ENCODE peak calls at places on chromosomes 2 and 18, in six cellular contexts. One of them, this sample, is unnamed.

GRCh38 chr2:201182650-201183372 is at the start of gene CASP10:
- DNase-seq in ovary: no peak
- DNase-seq in adipocyte: peak; percentile 24
- DNase-seq in Panc1: no peak
- DNase-seq in CD8-positive, alpha-beta T cell: peak; percentile 18
- DNase-seq in fibroblast of lung: peak; percentile 19
- DNase-seq in this sample: no peak

GRCh38 chr2:127853667-127854066 is 4.3 kb downstream of the POLR2D start:
- DNase-seq in fibroblast of lung: no peak
- DNase-seq in Panc1: no peak
- DNase-seq in adipocyte: no peak
- DNase-seq in CD8-positive, alpha-beta T cell: no peak
- DNase-seq in ovary: no peak
- DNase-seq in this sample: no peak

GRCh38 chr2:113167115-113167932 is 6.4 kb upstream of the PSD4 start:
- DNase-seq in fibroblast of lung: no peak
- DNase-seq in ovary: peak; percentile 24
- DNase-seq in adipocyte: peak; percentile 9
- DNase-seq in CD8-positive, alpha-beta T cell: no peak
- DNase-seq in Panc1: no peak
- DNase-seq in this sample: peak; percentile 67

GRCh38 chr2:148922776-148923175 is 47.7 kb downstream of the KIF5C start:
- DNase-seq in fibroblast of lung: no peak
- DNase-seq in ovary: no peak
- DNase-seq in adipocyte: no peak
- DNase-seq in Panc1: no peak
- DNase-seq in CD8-positive, alpha-beta T cell: no peak
- DNase-seq in this sample: no peak

GRCh38 chr2:10629819-10630532 is 59.8 kb downstream of the NOL10 start:
- DNase-seq in fibroblast of lung: no peak
- DNase-seq in adipocyte: no peak
- DNase-seq in ovary: no peak
- DNase-seq in Panc1: no peak
- DNase-seq in CD8-positive, alpha-beta T cell: no peak
- DNase-seq in this sample: no peak

GRCh38 chr18:9614401-9615279 is at the start of gene PPP4R1:
- DNase-seq in adipocyte: peak; percentile 89
- DNase-seq in CD8-positive, alpha-beta T cell: peak; percentile 57
- DNase-seq in ovary: peak; percentile 77
- DNase-seq in Panc1: no peak
- DNase-seq in fibroblast of lung: peak; percentile 72
- DNase-seq in this sample: peak; percentile 88

GRCh38 chr2:33264766-33265165 is 211.7 kb upstream of the RASGRP3 start:
- DNase-seq in adipocyte: peak; percentile 21
- DNase-seq in ovary: no peak
- DNase-seq in Panc1: no peak
- DNase-seq in CD8-positive, alpha-beta T cell: no peak
- DNase-seq in fibroblast of lung: peak; percentile 55
- DNase-seq in this sample: no peak

GRCh38 chr2:24885221-24886113 is 34.6 kb downstream of the ADCY3 start:
- DNase-seq in adipocyte: no peak
- DNase-seq in fibroblast of lung: no peak
- DNase-seq in CD8-positive, alpha-beta T cell: no peak
- DNase-seq in Panc1: no peak
- DNase-seq in ovary: no peak
- DNase-seq in this sample: no peak

GRCh38 chr2:222310747-222311320 is 12.0 kb upstream of the PAX3 start:
- DNase-seq in CD8-positive, alpha-beta T cell: no peak
- DNase-seq in fibroblast of lung: no peak
- DNase-seq in ovary: no peak
- DNase-seq in adipocyte: no peak
- DNase-seq in Panc1: no peak
- DNase-seq in this sample: no peak

GRCh38 chr2:240686460-240686859 is 3.8 kb upstream of the AQP12B start:
- DNase-seq in fibroblast of lung: no peak
- DNase-seq in adipocyte: no peak
- DNase-seq in ovary: no peak
- DNase-seq in Panc1: no peak
- DNase-seq in CD8-positive, alpha-beta T cell: no peak
- DNase-seq in this sample: no peak

GRCh38 chr2:200301953-200302628 is 4.4 kb upstream of the SPATS2L start:
- DNase-seq in Panc1: no peak
- DNase-seq in fibroblast of lung: peak; percentile 58
- DNase-seq in ovary: no peak
- DNase-seq in CD8-positive, alpha-beta T cell: no peak
- DNase-seq in adipocyte: no peak
- DNase-seq in this sample: no peak

GRCh38 chr2:191795711-191796110 is 51.2 kb downstream of the CAVIN2 start:
- DNase-seq in fibroblast of lung: no peak
- DNase-seq in Panc1: no peak
- DNase-seq in CD8-positive, alpha-beta T cell: no peak
- DNase-seq in ovary: no peak
- DNase-seq in adipocyte: no peak
- DNase-seq in this sample: no peak

GRCh38 chr2:120559401-120559800 is 176.3 kb upstream of the GLI2 start:
- DNase-seq in ovary: no peak
- DNase-seq in Panc1: no peak
- DNase-seq in adipocyte: peak; percentile 95
- DNase-seq in fibroblast of lung: peak; percentile 100
- DNase-seq in CD8-positive, alpha-beta T cell: no peak
- DNase-seq in this sample: no peak

GRCh38 chr2:175111200-175111657 is 56.8 kb downstream of the ATF2 start:
- DNase-seq in Panc1: peak; percentile 22
- DNase-seq in CD8-positive, alpha-beta T cell: no peak
- DNase-seq in adipocyte: peak; percentile 78
- DNase-seq in fibroblast of lung: peak; percentile 39
- DNase-seq in ovary: no peak
- DNase-seq in this sample: no peak

DNA sequence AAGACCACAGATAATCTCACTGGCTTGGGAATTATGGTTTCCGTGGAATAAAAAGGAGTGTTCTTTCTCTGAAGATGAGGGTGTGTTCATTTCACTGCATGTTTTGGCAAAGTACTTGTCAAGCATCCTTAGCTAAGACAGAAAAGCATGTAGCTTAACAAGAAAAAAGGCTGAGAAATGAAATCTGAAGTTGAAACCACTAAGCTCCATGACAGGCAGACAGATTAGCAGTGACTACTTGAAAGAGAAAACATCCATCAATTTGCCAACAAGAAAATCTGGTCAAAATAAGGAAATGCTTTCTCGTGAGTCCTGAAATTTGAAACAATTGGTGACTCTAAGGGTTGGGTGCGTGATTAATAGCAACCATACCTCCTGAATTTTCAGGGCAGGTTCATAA is 20.5 kb upstream of the DSG3 start:
- DNase-seq in CD8-positive, alpha-beta T cell: no peak
- DNase-seq in Panc1: no peak
- DNase-seq in adipocyte: no peak
- DNase-seq in ovary: no peak
- DNase-seq in fibroblast of lung: no peak
- DNase-seq in this sample: no peak
- H3K36me3 ChIP-seq in CD8-positive, alpha-beta T cell: no peaks in the 10 kb centered on the region
- H3K36me3 ChIP-seq in Panc1: no peaks in the 10 kb centered on the region
- H3K36me3 ChIP-seq in adipocyte: no peaks in the 10 kb centered on the region
- H3K36me3 ChIP-seq in ovary: no peaks in the 10 kb centered on the region
- H3K36me3 ChIP-seq in fibroblast of lung: no peaks in the 10 kb centered on the region
- H3K36me3 ChIP-seq in this sample: no peaks in the 10 kb centered on the region

DNA sequence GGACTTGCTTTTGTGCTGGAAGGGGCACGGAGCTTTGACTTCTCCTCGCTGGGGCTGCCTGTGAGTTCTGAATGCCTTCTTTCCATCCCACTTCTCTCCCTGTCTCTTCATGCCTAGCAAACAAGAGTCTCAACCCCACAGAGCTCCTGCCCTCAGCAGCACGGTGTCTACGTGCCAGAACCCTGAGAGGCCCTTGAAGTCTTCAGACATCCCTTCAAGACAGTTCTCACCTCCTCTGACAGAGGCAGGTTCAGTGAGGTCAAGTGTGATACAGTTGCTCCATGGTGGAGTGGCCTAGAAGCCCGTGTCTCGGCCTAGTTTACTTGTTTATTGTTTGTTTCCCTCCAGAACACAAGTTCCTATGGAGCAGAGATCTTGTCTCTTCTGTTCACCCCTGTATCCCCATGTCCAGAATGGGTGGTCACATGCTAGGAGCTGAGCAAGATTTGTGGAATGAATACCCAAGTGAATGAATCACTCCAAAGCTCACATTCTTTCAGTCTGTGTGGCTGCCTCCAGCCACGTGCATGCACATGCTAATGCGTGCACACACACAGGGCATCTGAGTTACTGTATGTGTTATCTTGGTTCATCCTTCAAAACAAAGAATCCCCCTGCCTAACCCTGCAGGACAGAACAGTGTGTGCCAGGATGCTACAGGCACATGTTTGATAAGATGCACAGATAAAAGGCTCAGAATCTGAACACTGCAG is 391.7 kb downstream of the NBAS start:
- DNase-seq in adipocyte: peak; percentile 92
- DNase-seq in Panc1: peak; percentile 13
- DNase-seq in ovary: no peak
- DNase-seq in CD8-positive, alpha-beta T cell: no peak
- DNase-seq in fibroblast of lung: peak; percentile 98
- DNase-seq in this sample: no peak
- H3K4me3 ChIP-seq in adipocyte: peak overlapping the region; percentile 51
- H3K4me3 ChIP-seq in Panc1: no peak overlapping the region
- H3K4me3 ChIP-seq in ovary: no peak overlapping the region
- H3K4me3 ChIP-seq in CD8-positive, alpha-beta T cell: no peak overlapping the region
- H3K4me3 ChIP-seq in fibroblast of lung: no peak overlapping the region
- H3K4me3 ChIP-seq in this sample: no peak overlapping the region

GRCh38 chr18:48927286-48928080 is 23.3 kb downstream of the SMAD7 start:
- DNase-seq in fibroblast of lung: no peak
- DNase-seq in CD8-positive, alpha-beta T cell: no peak
- DNase-seq in Panc1: no peak
- DNase-seq in ovary: no peak
- DNase-seq in adipocyte: no peak
- DNase-seq in this sample: peak; percentile 71

GRCh38 chr18:48926420-48926857 is 24.3 kb downstream of the SMAD7 start:
- DNase-seq in Panc1: no peak
- DNase-seq in fibroblast of lung: no peak
- DNase-seq in CD8-positive, alpha-beta T cell: no peak
- DNase-seq in ovary: no peak
- DNase-seq in adipocyte: no peak
- DNase-seq in this sample: no peak

GRCh38 chr18:48923746-48924580 is 26.8 kb downstream of the SMAD7 start:
- DNase-seq in CD8-positive, alpha-beta T cell: no peak
- DNase-seq in fibroblast of lung: peak; percentile 71
- DNase-seq in ovary: no peak
- DNase-seq in adipocyte: peak; percentile 52
- DNase-seq in Panc1: no peak
- DNase-seq in this sample: no peak

GRCh38 chr18:48922801-48923730 is 27.7 kb downstream of the SMAD7 start:
- DNase-seq in fibroblast of lung: peak; percentile 97
- DNase-seq in Panc1: no peak
- DNase-seq in adipocyte: peak; percentile 87
- DNase-seq in CD8-positive, alpha-beta T cell: no peak
- DNase-seq in ovary: no peak
- DNase-seq in this sample: peak; percentile 88

DNA sequence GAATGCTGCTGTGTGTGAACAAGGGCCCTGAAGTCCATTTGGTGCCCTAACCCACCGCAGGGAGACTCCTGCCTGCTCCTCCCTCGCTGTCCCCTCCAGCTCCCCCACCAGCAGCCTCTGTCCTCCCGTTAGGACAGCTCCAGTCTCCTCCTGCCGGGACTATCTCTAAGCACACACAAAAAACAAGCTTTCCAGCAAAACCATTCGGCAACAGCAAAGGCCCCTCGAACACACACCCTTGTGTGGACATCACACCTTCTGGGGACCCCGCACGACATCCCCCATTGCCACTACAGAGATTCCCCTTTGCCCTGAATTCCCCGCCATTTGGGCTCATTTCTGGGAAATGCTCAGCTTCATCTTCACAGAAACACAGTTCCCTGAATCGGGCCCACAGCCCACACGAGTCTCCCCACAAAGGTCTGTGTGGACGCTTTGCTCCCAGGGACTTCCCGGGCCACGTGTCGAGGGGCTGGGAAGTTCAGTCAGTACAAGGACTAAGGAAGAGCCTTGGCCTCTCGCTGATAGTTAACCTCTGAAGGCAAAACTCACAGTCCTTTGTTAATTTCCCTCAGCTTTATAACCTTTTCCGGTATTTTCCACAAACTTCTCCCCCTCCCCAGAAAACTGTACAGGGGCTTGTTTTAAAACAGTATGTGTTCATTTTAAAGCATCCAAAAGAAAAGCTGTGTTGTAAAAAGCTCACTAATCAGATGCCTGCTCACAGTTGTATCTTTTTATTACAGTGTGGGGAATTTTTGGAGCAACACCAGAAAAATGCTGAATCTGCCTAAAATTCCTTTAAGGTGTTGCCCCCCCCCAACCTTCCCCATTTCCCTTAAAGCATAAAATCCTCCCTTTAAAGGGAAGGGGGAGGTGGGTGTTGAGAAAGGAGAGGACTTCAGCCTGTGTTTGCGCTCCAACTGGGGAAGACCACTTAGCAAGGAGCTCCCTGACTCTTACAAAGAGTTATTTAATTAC is 25.9 kb downstream of the SMAD7 start:
- DNase-seq in Panc1: no peak
- DNase-seq in fibroblast of lung: no peak
- DNase-seq in ovary: no peak
- DNase-seq in CD8-positive, alpha-beta T cell: no peak
- DNase-seq in adipocyte: no peak
- DNase-seq in this sample: no peak
- H3K36me3 ChIP-seq in Panc1: no peaks in the 10 kb centered on the region
- H3K36me3 ChIP-seq in fibroblast of lung: peaks cover 6% of the 10 kb centered on the region
- H3K36me3 ChIP-seq in ovary: no peaks in the 10 kb centered on the region
- H3K36me3 ChIP-seq in CD8-positive, alpha-beta T cell: peaks cover 3% of the 10 kb centered on the region
- H3K36me3 ChIP-seq in adipocyte: peaks cover 16% of the 10 kb centered on the region
- H3K36me3 ChIP-seq in this sample: peaks cover 1% of the 10 kb centered on the region

GRCh38 chr2:58239243-58239642 is 1.9 kb downstream of the FANCL start:
- DNase-seq in fibroblast of lung: no peak
- DNase-seq in ovary: no peak
- DNase-seq in CD8-positive, alpha-beta T cell: no peak
- DNase-seq in Panc1: no peak
- DNase-seq in adipocyte: no peak
- DNase-seq in this sample: no peak
- H3K4me3 ChIP-seq in fibroblast of lung: no peak overlapping the region
- H3K4me3 ChIP-seq in ovary: no peak overlapping the region
- H3K4me3 ChIP-seq in CD8-positive, alpha-beta T cell: no peak overlapping the region
- H3K4me3 ChIP-seq in Panc1: no peak overlapping the region
- H3K4me3 ChIP-seq in adipocyte: no peak overlapping the region
- H3K4me3 ChIP-seq in this sample: no peak overlapping the region

GRCh38 chr2:186664644-186665043 is 29.2 kb upstream of the FAM171B start:
- DNase-seq in Panc1: no peak
- DNase-seq in ovary: no peak
- DNase-seq in CD8-positive, alpha-beta T cell: no peak
- DNase-seq in adipocyte: no peak
- DNase-seq in fibroblast of lung: no peak
- DNase-seq in this sample: no peak
- H3K36me3 ChIP-seq in Panc1: peaks cover 67% of the 10 kb centered on the region
- H3K36me3 ChIP-seq in ovary: no peaks in the 10 kb centered on the region
- H3K36me3 ChIP-seq in CD8-positive, alpha-beta T cell: no peaks in the 10 kb centered on the region
- H3K36me3 ChIP-seq in adipocyte: peaks cover 93% of the 10 kb centered on the region
- H3K36me3 ChIP-seq in fibroblast of lung: peaks cover 2% of the 10 kb centered on the region
- H3K36me3 ChIP-seq in this sample: peaks cover 9% of the 10 kb centered on the region

DNA sequence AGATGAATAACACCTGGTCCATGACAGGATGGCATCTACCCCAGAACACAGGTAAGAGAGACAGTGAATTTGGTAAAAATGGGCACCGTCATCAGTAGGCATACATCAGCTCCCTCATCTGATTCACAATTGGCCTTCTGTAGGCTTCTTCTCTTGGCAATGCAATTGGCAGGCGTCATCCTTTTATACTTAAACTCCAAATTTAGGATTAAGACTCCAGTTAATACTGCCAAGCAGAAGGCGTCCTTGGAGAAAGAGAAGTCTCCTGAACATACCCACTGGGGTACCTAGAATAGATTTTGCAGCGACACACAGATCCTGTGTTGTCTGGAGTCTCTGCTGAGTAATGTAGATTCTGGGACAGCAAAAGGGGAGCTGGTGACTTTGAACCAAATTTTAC is 628 bp upstream of the METAP1D start:
- DNase-seq in fibroblast of lung: no peak
- DNase-seq in ovary: no peak
- DNase-seq in adipocyte: no peak
- DNase-seq in Panc1: no peak
- DNase-seq in CD8-positive, alpha-beta T cell: no peak
- DNase-seq in this sample: no peak
- H3K4me3 ChIP-seq in fibroblast of lung: peak overlapping the region; percentile 1
- H3K4me3 ChIP-seq in ovary: peak overlapping the region; percentile 61
- H3K4me3 ChIP-seq in adipocyte: peak overlapping the region; percentile 98
- H3K4me3 ChIP-seq in Panc1: peak overlapping the region; percentile 82
- H3K4me3 ChIP-seq in CD8-positive, alpha-beta T cell: peak overlapping the region; percentile 85
- H3K4me3 ChIP-seq in this sample: peak overlapping the region; percentile 54